ENCODE peak calls at places on chromosome 15, in five cellular contexts. B, S, C, U and A are unnamed samples.
A peak's percentile ranks its signal among the peaks of the same experiment; 100 is the strongest.

GRCh38 chr15:60077581-60078359 is 73.7 kb downstream of the FOXB1 start:
- DNase-seq in S (no peak), U (peak; percentile 19), C (no peak), B (no peak), A (no peak)

GRCh38 chr15:31360843-31361763 is 34.5 kb downstream of the KLF13 start:
- DNase-seq in U (peak; percentile 51), B (no peak), C (no peak), S (no peak), A (no peak)

GRCh38 chr15:40282870-40283614 is at the start of gene ANKRD63:
- DNase-seq in S (peak; percentile 53), U (peak; percentile 61), B (no peak), C (no peak), A (no peak)

GRCh38 chr15:41048397-41048796 is 67.7 kb downstream of the INO80 start:
- DNase-seq in U (no peak), S (no peak), B (no peak), C (no peak), A (no peak)

GRCh38 chr15:28456476-28457395 is 76.0 kb downstream of the GOLGA8G start:
- DNase-seq in S (no peak), U (peak; percentile 7), B (no peak), C (peak; percentile 0), A (no peak)

GRCh38 chr15:47422901-47423300 is 294.4 kb upstream of the SEMA6D start:
- DNase-seq in B (no peak), C (peak; percentile 33), U (no peak), S (no peak), A (no peak)

GRCh38 chr15:74242296-74242929 is 6.3 kb downstream of the CCDC33 start:
- DNase-seq in S (no peak), B (no peak), C (peak; percentile 36), U (peak; percentile 45), A (peak; percentile 22)

GRCh38 chr15:79478108-79478507 is 46.0 kb downstream of the MINAR1 start:
- DNase-seq in C (no peak), U (no peak), S (no peak), B (no peak), A (no peak)

GRCh38 chr15:77001351-77001750 is 6.4 kb downstream of the PSTPIP1 start:
- DNase-seq in U (no peak), C (no peak), B (no peak), S (no peak), A (no peak)

GRCh38 chr15:56273724-56274123 is 30.0 kb upstream of the RFX7 start:
- DNase-seq in U (no peak), S (no peak), C (no peak), B (no peak), A (no peak)

GRCh38 chr15:56047354-56047753 is 53.9 kb upstream of the NEDD4 start:
- DNase-seq in U (no peak), S (no peak), C (peak; percentile 63), B (no peak), A (no peak)

GRCh38 chr15:64589435-64590084 is 129.2 kb downstream of the ZNF609 start:
- DNase-seq in U (no peak), B (no peak), C (no peak), S (no peak), A (no peak)

GRCh38 chr15:91254766-91255165 is 154.7 kb downstream of the SV2B start:
- DNase-seq in C (no peak), S (no peak), U (no peak), B (no peak), A (no peak)

GRCh38 chr15:70259030-70259424 is 161.3 kb upstream of the TLE3 start:
- DNase-seq in B (peak; percentile 81), S (peak; percentile 74), U (no peak), C (peak; percentile 48), A (peak; percentile 78)

GRCh38 chr15:88657326-88658069 is 18.7 kb downstream of the ISG20 start:
- DNase-seq in U (peak; percentile 79), C (peak; percentile 51), B (no peak), S (peak; percentile 64), A (peak; percentile 57)
- TF ChIP-seq CTCF in U (peak; percentile 93), C (peak; percentile 88), B (peak; percentile 91), S (peak; percentile 87), A (peak; percentile 92)

GRCh38 chr15:33243393-33243792 is 48.9 kb upstream of the FMN1 start:
- DNase-seq in C (peak; percentile 42), S (no peak), B (no peak), U (no peak), A (peak; percentile 6)

GRCh38 chr15:33243869-33244268 is 49.4 kb upstream of the FMN1 start:
- DNase-seq in S (no peak), B (no peak), U (no peak), C (peak; percentile 60), A (no peak)

GRCh38 chr15:33242669-33243191 is 48.2 kb upstream of the FMN1 start:
- DNase-seq in S (peak; percentile 37), C (peak; percentile 25), B (no peak), U (peak; percentile 58), A (peak; percentile 12)

GRCh38 chr15:33242165-33242564 is 47.7 kb upstream of the FMN1 start:
- DNase-seq in B (no peak), U (no peak), S (peak; percentile 18), C (peak; percentile 59), A (peak; percentile 51)

GRCh38 chr15:33244471-33244870 is 50.0 kb upstream of the FMN1 start:
- DNase-seq in C (no peak), B (no peak), U (no peak), S (no peak), A (no peak)
- H3K4me3 ChIP-seq in C (no peak overlapping the region), B (no peak overlapping the region), U (no peak overlapping the region), S (no peak overlapping the region), A (no peak overlapping the region)

DNA sequence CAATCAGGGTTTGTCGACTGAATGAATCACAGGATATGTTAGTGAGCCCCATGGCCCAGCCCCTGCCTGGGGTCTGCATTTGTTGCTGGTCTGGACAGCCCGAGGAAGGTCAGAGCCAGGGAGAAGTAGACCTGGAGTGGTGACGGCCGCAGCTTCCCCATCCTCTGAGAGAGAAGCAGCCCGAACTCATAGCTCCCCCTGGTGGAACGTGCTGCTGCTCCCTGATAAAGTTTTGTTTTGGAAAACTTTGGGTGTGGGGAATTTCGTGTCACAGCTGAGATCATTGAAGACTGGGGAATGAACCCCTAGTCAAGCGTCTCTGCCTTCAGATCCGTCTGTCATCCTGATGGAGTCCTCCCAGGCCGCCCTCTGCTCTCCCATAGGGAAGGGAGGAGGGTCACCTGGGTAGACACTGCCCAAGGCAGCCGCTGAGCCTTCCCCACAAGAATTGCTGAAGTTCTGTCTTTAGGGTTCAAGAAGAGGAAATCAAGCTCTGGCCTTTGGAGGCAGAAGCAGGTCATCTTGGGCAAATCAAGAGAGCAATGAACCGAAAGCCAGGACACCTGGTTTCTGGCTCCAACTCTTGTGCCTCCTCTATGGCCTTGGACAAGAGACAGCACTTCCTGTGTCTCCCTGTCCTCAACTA is 60.5 kb downstream of the GLDN start:
- DNase-seq in S (peak; percentile 74), B (peak; percentile 58), C (no peak), U (peak; percentile 67), A (peak; percentile 48)
- TF ChIP-seq CTCF in S (peak; percentile 84), B (peak; percentile 47), C (peak; percentile 79), U (peak; percentile 83), A (peak; percentile 78)

GRCh38 chr15:89805241-89806216 is 9.1 kb downstream of the ANPEP start:
- DNase-seq in S (no peak), C (no peak), B (no peak), U (no peak), A (no peak)
- H3K4me3 ChIP-seq in S (no peak overlapping the region), C (no peak overlapping the region), B (no peak overlapping the region), U (no peak overlapping the region), A (no peak overlapping the region)

GRCh38 chr15:52674831-52675230 is 4.4 kb downstream of the ATOSA start:
- DNase-seq in S (no peak), B (no peak), U (no peak), C (no peak), A (no peak)
- TF ChIP-seq CTCF in S (no peak), B (no peak), U (no peak), C (no peak), A (no peak)

DNA sequence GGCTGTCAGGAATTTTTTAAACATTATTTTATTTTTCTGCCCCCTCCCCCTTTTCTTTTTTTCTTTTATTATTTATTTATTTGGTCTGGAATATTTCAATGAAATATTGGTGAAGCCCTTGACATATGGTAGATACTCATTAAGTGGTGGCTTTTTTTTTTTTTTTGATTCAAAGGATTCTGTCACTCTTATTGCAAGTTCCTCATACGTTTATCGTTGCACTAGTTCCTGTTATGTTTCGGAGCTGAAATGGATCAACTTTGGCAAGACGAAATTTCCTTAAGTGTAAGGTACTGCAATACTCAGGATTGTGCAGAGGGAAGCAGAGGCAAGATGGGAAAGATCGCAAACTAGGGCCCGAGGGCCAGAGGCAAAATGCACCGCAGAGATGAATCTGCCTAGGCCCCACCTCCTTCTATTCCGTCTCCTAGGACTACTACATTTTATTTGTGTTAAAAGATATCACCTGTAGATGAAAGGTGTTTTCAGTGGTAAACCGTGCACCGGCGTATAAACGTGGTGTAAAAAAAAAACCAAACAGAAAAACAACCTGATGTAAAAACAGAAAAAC is 402 bp downstream of the RNU6-1 start:
- DNase-seq in U (no peak), C (peak; percentile 75), S (no peak), B (no peak), A (peak; percentile 40)
- H3K4me3 ChIP-seq in U (peak overlapping the region; percentile 75), C (peak overlapping the region; percentile 92), S (peak overlapping the region; percentile 96), B (peak overlapping the region; percentile 89), A (peak overlapping the region; percentile 96)

DNA sequence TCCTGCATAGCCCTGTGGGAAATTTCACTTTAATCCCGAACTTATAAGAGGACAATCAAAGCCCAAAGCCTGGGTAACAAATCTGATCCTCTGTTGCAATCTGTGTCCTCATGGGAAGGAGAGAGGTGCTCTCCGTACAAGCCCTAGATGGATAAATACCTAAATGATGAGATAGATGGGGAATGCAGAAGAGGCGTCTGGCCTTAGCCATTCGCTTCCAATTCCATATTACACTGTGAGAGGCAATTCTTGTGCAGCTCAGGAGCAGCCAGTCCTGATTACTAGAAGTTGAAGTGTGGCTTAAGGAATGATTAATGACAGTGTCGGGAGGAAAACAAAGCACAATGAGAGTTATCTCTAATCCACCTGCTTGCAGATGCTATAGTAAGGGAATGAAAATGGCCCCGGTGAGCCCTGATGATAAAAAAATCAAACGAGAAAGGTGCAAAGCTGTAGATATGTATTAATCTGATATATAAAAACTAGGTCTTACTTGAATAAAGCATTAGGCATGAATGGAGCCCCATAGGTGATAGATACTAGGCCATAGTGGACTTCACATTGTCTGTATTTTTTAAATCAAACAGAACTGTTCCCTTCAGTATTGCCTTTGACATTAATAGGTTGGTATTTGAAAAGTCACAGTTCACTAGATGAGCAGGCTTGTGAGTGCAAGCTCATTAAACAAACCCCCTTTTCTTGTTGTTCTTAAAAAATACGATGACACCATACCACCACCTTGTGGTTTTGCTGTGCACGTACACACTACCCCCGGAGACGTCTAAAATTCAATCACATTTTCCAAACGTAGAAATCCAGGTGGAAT is 54.2 kb upstream of the TMCO5A start:
- DNase-seq in U (peak; percentile 68), S (peak; percentile 66), C (peak; percentile 79), B (no peak), A (peak; percentile 63)
- TF ChIP-seq CTCF in U (peak; percentile 93), S (peak; percentile 85), C (peak; percentile 81), B (peak; percentile 68), A (peak; percentile 89)

DNA sequence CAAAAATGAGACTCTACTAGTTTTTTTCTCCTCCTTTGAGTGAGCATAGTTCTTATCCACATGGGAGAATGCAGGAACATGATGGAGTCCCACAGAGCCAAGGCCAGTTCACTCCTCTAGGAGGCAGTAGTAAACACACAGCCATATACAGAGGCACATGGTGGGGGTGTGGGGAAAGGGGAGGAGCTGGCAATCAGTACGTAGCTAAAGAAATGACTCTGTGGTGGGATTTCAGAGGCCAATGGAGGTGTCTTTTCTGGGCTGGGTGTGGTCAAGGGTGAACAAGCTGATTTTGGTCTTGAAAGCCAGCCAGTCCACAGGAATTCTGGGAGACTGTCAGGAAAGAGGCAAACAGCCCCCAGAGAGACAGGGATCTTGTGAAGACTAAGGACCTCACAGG is 6.6 kb upstream of the RAB11A start:
- DNase-seq in C (peak; percentile 61), B (no peak), S (peak; percentile 55), U (peak; percentile 79), A (peak; percentile 48)
- H3K4me3 ChIP-seq in C (no peak overlapping the region), B (no peak overlapping the region), S (no peak overlapping the region), U (no peak overlapping the region), A (no peak overlapping the region)

GRCh38 chr15:86115138-86115801 is 35.6 kb downstream of the AGBL1 start:
- DNase-seq in U (no peak), S (no peak), C (no peak), B (no peak), A (no peak)
- TF ChIP-seq CTCF in U (peak; percentile 33), S (no peak), C (no peak), B (no peak), A (peak; percentile 37)